ENCODE peak calls at places on chromosomes 5 and 9, in ten cellular contexts. One of them, this sample, is unnamed.

GRCh38 chr9:14967450-14968321 is 57.5 kb upstream of the FREM1 start:
- DNase-seq in HCT116: no peak
- DNase-seq in GM12864: no peak
- DNase-seq in ovary: no peak
- DNase-seq in A549: no peak
- DNase-seq in GM12865: no peak
- DNase-seq in AG04449: no peak
- DNase-seq in tibial artery: no peak
- DNase-seq in lower leg skin: no peak
- DNase-seq in upper lobe of right lung: no peak
- DNase-seq in this sample: no peak

GRCh38 chr9:121636411-121636865 is 15.0 kb upstream of the DAB2IP start:
- DNase-seq in upper lobe of right lung: no peak
- DNase-seq in A549: no peak
- DNase-seq in tibial artery: peak
- DNase-seq in AG04449: peak
- DNase-seq in HCT116: no peak
- DNase-seq in lower leg skin: peak
- DNase-seq in GM12864: no peak
- DNase-seq in GM12865: no peak
- DNase-seq in ovary: no peak
- DNase-seq in this sample: peak

GRCh38 chr5:91955610-91956009 is 572.5 kb upstream of the ARRDC3 start:
- DNase-seq in lower leg skin: no peak
- DNase-seq in AG04449: no peak
- DNase-seq in upper lobe of right lung: no peak
- DNase-seq in A549: no peak
- DNase-seq in HCT116: no peak
- DNase-seq in tibial artery: no peak
- DNase-seq in GM12864: no peak
- DNase-seq in GM12865: no peak
- DNase-seq in ovary: no peak
- DNase-seq in this sample: peak

GRCh38 chr5:150522504-150523464 is 14.9 kb downstream of the NDST1 start:
- DNase-seq in lower leg skin: no peak
- DNase-seq in HCT116: no peak
- DNase-seq in ovary: no peak
- DNase-seq in upper lobe of right lung: no peak
- DNase-seq in GM12864: no peak
- DNase-seq in tibial artery: no peak
- DNase-seq in A549: peak
- DNase-seq in AG04449: no peak
- DNase-seq in GM12865: no peak
- DNase-seq in this sample: no peak

GRCh38 chr9:13942695-13943094 is 371.2 kb downstream of the NFIB start:
- DNase-seq in AG04449: peak
- DNase-seq in A549: peak
- DNase-seq in upper lobe of right lung: no peak
- DNase-seq in ovary: peak
- DNase-seq in lower leg skin: peak
- DNase-seq in HCT116: no peak
- DNase-seq in GM12865: no peak
- DNase-seq in GM12864: no peak
- DNase-seq in tibial artery: no peak
- DNase-seq in this sample: peak

GRCh38 chr5:2000591-2000990 is 117.9 kb upstream of the IRX4 start:
- DNase-seq in A549: no peak
- DNase-seq in tibial artery: no peak
- DNase-seq in AG04449: no peak
- DNase-seq in HCT116: no peak
- DNase-seq in lower leg skin: peak
- DNase-seq in ovary: no peak
- DNase-seq in GM12865: no peak
- DNase-seq in GM12864: no peak
- DNase-seq in upper lobe of right lung: no peak
- DNase-seq in this sample: no peak

GRCh38 chr9:126661521-126662251 is 48.0 kb downstream of the LMX1B start:
- DNase-seq in lower leg skin: no peak
- DNase-seq in A549: peak
- DNase-seq in tibial artery: no peak
- DNase-seq in GM12865: no peak
- DNase-seq in GM12864: no peak
- DNase-seq in HCT116: peak
- DNase-seq in upper lobe of right lung: no peak
- DNase-seq in AG04449: no peak
- DNase-seq in ovary: no peak
- DNase-seq in this sample: peak

GRCh38 chr5:66713998-66714397 is 117.8 kb downstream of the MAST4 start:
- DNase-seq in GM12865: peak
- DNase-seq in tibial artery: no peak
- DNase-seq in AG04449: no peak
- DNase-seq in upper lobe of right lung: no peak
- DNase-seq in A549: peak
- DNase-seq in lower leg skin: no peak
- DNase-seq in HCT116: peak
- DNase-seq in ovary: no peak
- DNase-seq in GM12864: no peak
- DNase-seq in this sample: peak

GRCh38 chr5:543755-544674 is 19.8 kb upstream of the SLC9A3 start:
- DNase-seq in upper lobe of right lung: peak
- DNase-seq in AG04449: no peak
- DNase-seq in GM12865: peak
- DNase-seq in lower leg skin: peak
- DNase-seq in ovary: no peak
- DNase-seq in A549: no peak
- DNase-seq in GM12864: peak
- DNase-seq in tibial artery: peak
- DNase-seq in HCT116: no peak
- DNase-seq in this sample: no peak

GRCh38 chr5:11873587-11873986 is 30.7 kb downstream of the CTNND2 start:
- DNase-seq in lower leg skin: no peak
- DNase-seq in GM12865: no peak
- DNase-seq in HCT116: no peak
- DNase-seq in ovary: no peak
- DNase-seq in AG04449: no peak
- DNase-seq in GM12864: no peak
- DNase-seq in tibial artery: no peak
- DNase-seq in A549: no peak
- DNase-seq in upper lobe of right lung: no peak
- DNase-seq in this sample: no peak

GRCh38 chr5:91885291-91886265 is 502.5 kb upstream of the ARRDC3 start:
- DNase-seq in tibial artery: no peak
- DNase-seq in ovary: no peak
- DNase-seq in GM12865: no peak
- DNase-seq in upper lobe of right lung: no peak
- DNase-seq in GM12864: no peak
- DNase-seq in HCT116: no peak
- DNase-seq in lower leg skin: no peak
- DNase-seq in A549: no peak
- DNase-seq in AG04449: no peak
- DNase-seq in this sample: no peak

GRCh38 chr9:129111762-129112151 is 542 bp downstream of the PTPA start:
- DNase-seq in GM12865: peak
- DNase-seq in A549: peak
- DNase-seq in GM12864: no peak
- DNase-seq in tibial artery: peak
- DNase-seq in ovary: peak
- DNase-seq in HCT116: no peak
- DNase-seq in AG04449: no peak
- DNase-seq in upper lobe of right lung: peak
- DNase-seq in lower leg skin: peak
- DNase-seq in this sample: peak

GRCh38 chr5:150122158-150122510 is 33.5 kb downstream of the PDGFRB start:
- DNase-seq in lower leg skin: no peak
- DNase-seq in GM12864: no peak
- DNase-seq in upper lobe of right lung: peak
- DNase-seq in GM12865: peak
- DNase-seq in tibial artery: peak
- DNase-seq in ovary: peak
- DNase-seq in HCT116: no peak
- DNase-seq in A549: peak
- DNase-seq in AG04449: no peak
- DNase-seq in this sample: no peak

GRCh38 chr9:108463927-108464606 is 391.7 kb downstream of the ACTL7B start:
- DNase-seq in A549: no peak
- DNase-seq in HCT116: no peak
- DNase-seq in AG04449: no peak
- DNase-seq in ovary: no peak
- DNase-seq in upper lobe of right lung: no peak
- DNase-seq in GM12864: no peak
- DNase-seq in GM12865: no peak
- DNase-seq in tibial artery: no peak
- DNase-seq in lower leg skin: no peak
- DNase-seq in this sample: no peak

GRCh38 chr9:36190388-36191289 is at the start of gene CLTA:
- DNase-seq in GM12864: peak
- DNase-seq in ovary: peak
- DNase-seq in AG04449: peak
- DNase-seq in A549: peak
- DNase-seq in tibial artery: peak
- DNase-seq in upper lobe of right lung: peak
- DNase-seq in lower leg skin: peak
- DNase-seq in GM12865: peak
- DNase-seq in HCT116: peak
- DNase-seq in this sample: peak
- TF ChIP-seq CTCF in GM12864: peak
- TF ChIP-seq CTCF in ovary: peak
- TF ChIP-seq CTCF in AG04449: peak
- TF ChIP-seq CTCF in A549: peak
- TF ChIP-seq CTCF in tibial artery: peak
- TF ChIP-seq CTCF in upper lobe of right lung: peak
- TF ChIP-seq CTCF in lower leg skin: no peak
- TF ChIP-seq CTCF in GM12865: peak
- TF ChIP-seq CTCF in HCT116: peak
- TF ChIP-seq CTCF in this sample: peak

GRCh38 chr5:156914371-156914737 is 48.7 kb downstream of the TIMD4 start:
- DNase-seq in ovary: no peak
- DNase-seq in tibial artery: no peak
- DNase-seq in upper lobe of right lung: no peak
- DNase-seq in AG04449: no peak
- DNase-seq in GM12865: peak
- DNase-seq in HCT116: no peak
- DNase-seq in lower leg skin: no peak
- DNase-seq in GM12864: no peak
- DNase-seq in A549: no peak
- DNase-seq in this sample: no peak

GRCh38 chr5:156913355-156913718 is 49.7 kb downstream of the TIMD4 start:
- DNase-seq in tibial artery: no peak
- DNase-seq in GM12864: no peak
- DNase-seq in HCT116: no peak
- DNase-seq in lower leg skin: no peak
- DNase-seq in ovary: no peak
- DNase-seq in A549: no peak
- DNase-seq in AG04449: no peak
- DNase-seq in GM12865: no peak
- DNase-seq in upper lobe of right lung: no peak
- DNase-seq in this sample: no peak

GRCh38 chr5:156912869-156913268 is 50.2 kb downstream of the TIMD4 start:
- DNase-seq in tibial artery: no peak
- DNase-seq in upper lobe of right lung: no peak
- DNase-seq in AG04449: no peak
- DNase-seq in HCT116: no peak
- DNase-seq in A549: no peak
- DNase-seq in GM12865: no peak
- DNase-seq in GM12864: no peak
- DNase-seq in ovary: no peak
- DNase-seq in lower leg skin: no peak
- DNase-seq in this sample: no peak

GRCh38 chr5:156918311-156918845 is 44.6 kb downstream of the TIMD4 start:
- DNase-seq in GM12864: no peak
- DNase-seq in A549: no peak
- DNase-seq in ovary: no peak
- DNase-seq in AG04449: no peak
- DNase-seq in GM12865: no peak
- DNase-seq in HCT116: no peak
- DNase-seq in upper lobe of right lung: no peak
- DNase-seq in lower leg skin: no peak
- DNase-seq in tibial artery: no peak
- DNase-seq in this sample: no peak

DNA sequence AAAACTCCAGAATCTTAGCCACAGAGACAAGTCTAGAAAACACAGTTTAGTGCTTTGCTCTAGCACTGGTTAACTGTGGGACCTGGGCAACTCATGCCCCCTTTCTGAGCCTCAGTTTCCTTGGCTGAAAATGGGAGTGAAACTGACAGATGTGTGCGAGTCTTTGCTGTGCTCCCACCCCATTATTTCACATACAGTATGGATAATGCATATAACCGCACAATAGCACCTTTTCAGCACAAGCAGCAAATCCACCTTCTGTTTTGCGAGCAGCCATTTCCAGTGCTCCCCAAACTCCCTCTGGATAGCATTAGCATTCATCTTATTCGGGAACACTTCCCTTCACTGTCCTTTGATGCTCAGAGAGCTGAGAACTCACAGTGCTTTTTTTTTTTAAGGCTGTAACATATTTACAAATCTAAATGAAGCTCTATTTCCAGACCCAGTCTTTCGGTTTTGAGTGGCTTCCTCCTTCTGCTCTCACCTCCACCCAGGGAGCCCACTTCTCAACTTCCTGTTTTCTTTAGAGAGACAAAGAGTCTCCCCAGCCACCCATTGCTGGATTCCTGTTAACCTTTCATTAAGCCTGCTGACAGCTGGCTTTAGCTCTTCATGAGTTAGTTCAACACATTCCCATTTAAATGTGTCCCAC is 49.2 kb downstream of the TIMD4 start:
- DNase-seq in AG04449: no peak
- DNase-seq in GM12864: peak
- DNase-seq in HCT116: no peak
- DNase-seq in GM12865: peak
- DNase-seq in ovary: no peak
- DNase-seq in A549: no peak
- DNase-seq in lower leg skin: no peak
- DNase-seq in tibial artery: no peak
- DNase-seq in upper lobe of right lung: no peak
- DNase-seq in this sample: no peak
- H3K4me3 ChIP-seq in AG04449: no peak
- H3K4me3 ChIP-seq in GM12864: peak
- H3K4me3 ChIP-seq in HCT116: no peak
- H3K4me3 ChIP-seq in GM12865: peak
- H3K4me3 ChIP-seq in ovary: no peak
- H3K4me3 ChIP-seq in A549: no peak
- H3K4me3 ChIP-seq in lower leg skin: no peak
- H3K4me3 ChIP-seq in tibial artery: no peak
- H3K4me3 ChIP-seq in upper lobe of right lung: no peak
- H3K4me3 ChIP-seq in this sample: no peak

GRCh38 chr9:110142868-110143866 is 64.8 kb downstream of the C9orf152 start:
- DNase-seq in tibial artery: no peak
- DNase-seq in AG04449: no peak
- DNase-seq in ovary: no peak
- DNase-seq in lower leg skin: no peak
- DNase-seq in A549: peak
- DNase-seq in GM12865: peak
- DNase-seq in GM12864: peak
- DNase-seq in HCT116: no peak
- DNase-seq in upper lobe of right lung: no peak
- DNase-seq in this sample: no peak
- TF ChIP-seq CTCF in tibial artery: no peak
- TF ChIP-seq CTCF in AG04449: no peak
- TF ChIP-seq CTCF in ovary: no peak
- TF ChIP-seq CTCF in lower leg skin: no peak
- TF ChIP-seq CTCF in A549: no peak
- TF ChIP-seq CTCF in GM12865: peak
- TF ChIP-seq CTCF in GM12864: peak
- TF ChIP-seq CTCF in HCT116: peak
- TF ChIP-seq CTCF in upper lobe of right lung: peak
- TF ChIP-seq CTCF in this sample: no peak

GRCh38 chr5:17219006-17219422 is 1.6 kb downstream of the BASP1 start:
- DNase-seq in A549: peak
- DNase-seq in GM12864: no peak
- DNase-seq in HCT116: no peak
- DNase-seq in GM12865: peak
- DNase-seq in tibial artery: no peak
- DNase-seq in lower leg skin: no peak
- DNase-seq in upper lobe of right lung: peak
- DNase-seq in ovary: peak
- DNase-seq in AG04449: no peak
- DNase-seq in this sample: peak
- H3K4me3 ChIP-seq in A549: peak
- H3K4me3 ChIP-seq in GM12864: peak
- H3K4me3 ChIP-seq in HCT116: no peak
- H3K4me3 ChIP-seq in GM12865: peak
- H3K4me3 ChIP-seq in tibial artery: peak
- H3K4me3 ChIP-seq in lower leg skin: peak
- H3K4me3 ChIP-seq in upper lobe of right lung: peak
- H3K4me3 ChIP-seq in ovary: peak
- H3K4me3 ChIP-seq in AG04449: peak
- H3K4me3 ChIP-seq in this sample: peak